ENCODE peak calls at places on chromosomes 13 and 19, in six cellular contexts. E, Q, B, J, S and O are unnamed samples.

GRCh38 chr19:43789029-43789428 is 8.3 kb upstream of the KCNN4 start:
- DNase-seq in E (no peak), S (peak; percentile 60), B (peak; percentile 56), Q (peak; percentile 49), J (no peak), O (peak; percentile 61)

GRCh38 chr19:55447421-55448174 is 4.5 kb upstream of the SHISA7 start:
- DNase-seq in B (peak; percentile 15), J (no peak), E (no peak), Q (no peak), S (peak; percentile 35), O (no peak)

GRCh38 chr13:85313761-85314503 is 485.3 kb downstream of the SLITRK6 start:
- DNase-seq in Q (no peak), E (no peak), J (no peak), B (peak; percentile 46), S (peak; percentile 75), O (peak; percentile 57)

GRCh38 chr13:97394542-97394941 is 39.4 kb upstream of the RAP2A start:
- DNase-seq in J (no peak), S (no peak), B (no peak), E (no peak), Q (no peak), O (no peak)

GRCh38 chr13:43023244-43023931 is at the start of gene DNAJC15:
- DNase-seq in J (peak; percentile 59), S (no peak), B (peak; percentile 83), E (peak; percentile 56), Q (peak; percentile 33), O (peak; percentile 96)

GRCh38 chr19:14519860-14520407 is 1.7 kb upstream of the DNAJB1 start:
- DNase-seq in E (no peak), Q (no peak), B (peak; percentile 88), J (no peak), S (peak; percentile 79), O (peak; percentile 77)

GRCh38 chr13:71624641-71625040 is 242.4 kb downstream of the DACH1 start:
- DNase-seq in Q (peak; percentile 14), B (no peak), E (no peak), J (no peak), S (peak; percentile 44), O (no peak)

GRCh38 chr19:17289489-17289888 is 7.8 kb downstream of the ANKLE1 start:
- DNase-seq in B (peak; percentile 90), E (no peak), Q (peak; percentile 69), J (peak; percentile 91), S (peak; percentile 88), O (peak; percentile 61)

GRCh38 chr13:98492335-98493034 is 84.4 kb downstream of the STK24 start:
- DNase-seq in E (no peak), J (no peak), Q (no peak), B (peak; percentile 50), S (no peak), O (no peak)

GRCh38 chr19:12956446-12957388 is at the start of gene GADD45GIP1:
- DNase-seq in S (peak; percentile 70), E (peak; percentile 38), Q (no peak), B (peak; percentile 69), J (peak; percentile 80), O (peak; percentile 65)

GRCh38 chr13:99075268-99076191 is 97.7 kb upstream of the DOCK9 start:
- DNase-seq in J (no peak), S (no peak), B (no peak), E (no peak), Q (no peak), O (no peak)

GRCh38 chr13:44305845-44306244 is 67.8 kb upstream of the SERP2 start:
- DNase-seq in S (peak; percentile 37), Q (peak; percentile 6), B (peak; percentile 67), J (no peak), E (no peak), O (no peak)

GRCh38 chr19:56080669-56081401 is 40.3 kb downstream of the ZNF787 start:
- DNase-seq in Q (peak; percentile 82), J (peak; percentile 88), B (peak; percentile 78), E (no peak), S (peak; percentile 90), O (peak; percentile 59)

GRCh38 chr13:23570099-23570926 is at the start of gene TNFRSF19:
- DNase-seq in B (peak; percentile 91), Q (no peak), S (peak; percentile 56), J (no peak), E (no peak), O (peak; percentile 7)

GRCh38 chr13:89822467-89822866 is 1525.0 kb upstream of the MIR17HG start:
- DNase-seq in J (no peak), S (peak; percentile 11), Q (no peak), B (no peak), E (no peak), O (no peak)

GRCh38 chr19:29587518-29587986 is 18.5 kb upstream of the POP4 start:
- DNase-seq in S (peak; percentile 11), E (no peak), J (no peak), Q (no peak), B (peak; percentile 38), O (no peak)

GRCh38 chr13:55199132-55199531 is 1941.6 kb upstream of the PRR20A start:
- DNase-seq in E (no peak), B (no peak), J (no peak), S (no peak), Q (no peak), O (no peak)

GRCh38 chr13:101941095-101941777 is 460.6 kb downstream of the FGF14 start:
- DNase-seq in S (peak; percentile 2), E (no peak), B (peak; percentile 2), Q (no peak), J (no peak), O (peak; percentile 49)

GRCh38 chr13:101942535-101943157 is 459.2 kb downstream of the FGF14 start:
- DNase-seq in B (no peak), J (no peak), Q (no peak), S (no peak), E (no peak), O (no peak)

GRCh38 chr13:101945435-101945834 is 456.4 kb downstream of the FGF14 start:
- DNase-seq in B (no peak), Q (no peak), J (peak; percentile 56), E (no peak), S (no peak), O (no peak)

GRCh38 chr13:101939370-101939769 is 462.5 kb downstream of the FGF14 start:
- DNase-seq in E (no peak), Q (no peak), S (no peak), B (no peak), J (no peak), O (no peak)

DNA sequence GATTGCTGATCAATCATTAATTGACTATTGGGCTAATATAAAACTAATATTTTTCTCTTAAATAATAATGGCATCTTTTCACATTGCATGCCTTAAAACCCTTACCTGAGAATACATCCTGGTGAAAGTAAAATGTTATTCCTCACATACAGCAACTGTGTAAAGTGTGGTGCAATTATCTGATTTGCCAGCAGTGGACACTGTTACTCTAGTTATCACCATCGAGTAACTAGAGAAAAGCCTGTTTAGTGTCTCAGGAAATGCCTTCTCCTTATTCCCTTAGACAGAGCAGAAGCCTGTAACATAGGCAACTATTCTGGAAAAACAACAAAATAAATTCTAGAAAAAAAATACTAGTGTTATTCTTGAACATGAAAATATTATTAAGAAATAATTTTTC is 459.8 kb downstream of the FGF14 start:
- DNase-seq in Q (peak; percentile 54), J (no peak), B (peak; percentile 16), S (peak; percentile 44), E (no peak), O (peak; percentile 81)
- H4K91ac ChIP-seq in Q (no peak overlapping the region), J (no peak overlapping the region), B (no peak overlapping the region), S (no peak overlapping the region), E (no peak overlapping the region), O (no peak overlapping the region)

GRCh38 chr19:40609561-40610395 is 8.6 kb downstream of the LTBP4 start:
- DNase-seq in Q (peak; percentile 80), S (peak; percentile 76), B (no peak), J (peak; percentile 95), E (no peak), O (peak; percentile 82)

GRCh38 chr19:40610396-40611064 is 9.4 kb downstream of the LTBP4 start:
- DNase-seq in S (no peak), Q (no peak), J (peak; percentile 35), B (no peak), E (no peak), O (no peak)

GRCh38 chr19:40607898-40608621 is 6.9 kb downstream of the LTBP4 start:
- DNase-seq in S (no peak), J (no peak), E (no peak), Q (no peak), B (no peak), O (no peak)

GRCh38 chr19:40607311-40607871 is 6.2 kb downstream of the LTBP4 start:
- DNase-seq in S (no peak), J (peak; percentile 41), Q (no peak), B (no peak), E (no peak), O (no peak)

DNA sequence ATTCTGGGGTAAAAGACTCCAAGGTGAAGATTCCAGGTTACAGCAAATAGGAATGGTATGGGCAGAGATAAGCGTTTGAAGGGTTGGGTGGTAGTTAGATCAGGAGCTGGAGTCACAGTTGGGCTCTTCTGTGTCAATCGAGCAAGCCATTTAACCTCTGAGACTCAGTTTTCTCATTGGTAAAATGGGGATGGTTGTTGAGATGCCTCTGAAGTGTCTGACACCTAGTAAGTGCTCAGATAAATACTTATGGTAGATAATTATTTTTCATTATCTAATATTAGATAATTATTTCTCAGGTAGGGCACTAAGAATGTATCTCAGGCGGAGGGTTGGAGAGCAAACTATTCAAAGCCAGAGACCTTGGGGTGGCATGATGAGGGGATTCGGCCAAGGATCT is 7.8 kb downstream of the LTBP4 start:
- DNase-seq in S (no peak), B (no peak), Q (no peak), J (no peak), E (no peak), O (peak; percentile 18)
- H4K91ac ChIP-seq in S (no peak overlapping the region), B (no peak overlapping the region), Q (no peak overlapping the region), J (no peak overlapping the region), E (no peak overlapping the region), O (no peak overlapping the region)

GRCh38 chr19:7734220-7735203 is 2.6 kb upstream of the CLEC4G start:
- DNase-seq in S (peak; percentile 27), Q (no peak), E (no peak), J (no peak), B (no peak), O (peak; percentile 13)
- H4K91ac ChIP-seq in S (no peak overlapping the region), Q (no peak overlapping the region), E (no peak overlapping the region), J (no peak overlapping the region), B (no peak overlapping the region), O (no peak overlapping the region)

DNA sequence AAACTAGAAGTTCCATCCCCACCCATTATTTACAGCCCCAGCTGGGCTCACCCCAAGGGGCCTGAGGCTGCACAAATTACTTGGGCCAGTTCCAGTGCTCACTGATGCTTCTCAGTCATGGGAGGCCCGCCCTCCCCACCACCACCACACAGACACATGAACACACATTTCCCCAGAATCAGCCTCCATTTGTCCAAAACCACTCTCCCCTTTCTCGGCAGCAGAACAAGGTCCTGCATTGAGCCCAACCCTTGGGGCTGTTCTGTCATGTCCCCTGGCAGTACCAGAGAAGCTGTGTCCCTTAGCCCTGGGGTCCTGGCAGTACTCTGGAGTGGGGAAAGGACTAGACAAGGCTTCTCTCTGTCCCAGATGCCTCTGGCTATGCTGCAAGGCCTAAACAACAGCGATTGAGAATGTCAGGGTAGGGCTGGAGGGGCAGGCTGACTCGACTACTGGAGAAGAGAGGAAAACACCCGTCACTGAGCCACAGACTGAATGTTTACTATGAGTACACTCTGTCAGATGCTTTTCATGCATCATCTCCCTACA is 21.8 kb downstream of the SAMD4B start:
- DNase-seq in B (peak; percentile 80), J (no peak), S (peak; percentile 62), E (no peak), Q (no peak), O (peak; percentile 13)
- H4K91ac ChIP-seq in B (peak overlapping the region; percentile 53), J (no peak overlapping the region), S (no peak overlapping the region), E (no peak overlapping the region), Q (no peak overlapping the region), O (no peak overlapping the region)